ENCODE peak calls at places on chromosomes 2 and 18, in eight cellular contexts. One of them, this sample, is unnamed.

GRCh38 chr2:156476516-156477206 is 40.5 kb downstream of the GPD2 start:
- DNase-seq in mammary epithelial cell: peak
- DNase-seq in AG09309: peak
- DNase-seq in HCT116: no peak
- DNase-seq in mesothelial cell of epicardium: no peak
- DNase-seq in HL-60: no peak
- DNase-seq in heart left ventricle: no peak
- DNase-seq in nephron progenitor cell: no peak
- DNase-seq in this sample: peak

GRCh38 chr2:8448822-8449577 is 232.9 kb upstream of the ID2 start:
- DNase-seq in mammary epithelial cell: no peak
- DNase-seq in AG09309: no peak
- DNase-seq in HL-60: no peak
- DNase-seq in heart left ventricle: no peak
- DNase-seq in mesothelial cell of epicardium: no peak
- DNase-seq in nephron progenitor cell: no peak
- DNase-seq in HCT116: no peak
- DNase-seq in this sample: no peak

GRCh38 chr18:8988262-8988871 is 114.1 kb upstream of the NDUFV2 start:
- DNase-seq in AG09309: no peak
- DNase-seq in mesothelial cell of epicardium: peak
- DNase-seq in HL-60: no peak
- DNase-seq in heart left ventricle: peak
- DNase-seq in nephron progenitor cell: peak
- DNase-seq in HCT116: peak
- DNase-seq in mammary epithelial cell: peak
- DNase-seq in this sample: peak

GRCh38 chr2:240136013-240136670 is at the start of gene COPS9:
- DNase-seq in heart left ventricle: peak
- DNase-seq in AG09309: peak
- DNase-seq in HCT116: peak
- DNase-seq in mammary epithelial cell: peak
- DNase-seq in mesothelial cell of epicardium: peak
- DNase-seq in HL-60: peak
- DNase-seq in nephron progenitor cell: peak
- DNase-seq in this sample: peak

GRCh38 chr2:11933854-11934253 is 187.4 kb downstream of the LPIN1 start:
- DNase-seq in nephron progenitor cell: no peak
- DNase-seq in HL-60: no peak
- DNase-seq in mesothelial cell of epicardium: no peak
- DNase-seq in AG09309: no peak
- DNase-seq in heart left ventricle: no peak
- DNase-seq in HCT116: no peak
- DNase-seq in mammary epithelial cell: no peak
- DNase-seq in this sample: no peak

GRCh38 chr2:84846041-84846663 is 34.7 kb downstream of the TRABD2A start:
- DNase-seq in mammary epithelial cell: no peak
- DNase-seq in mesothelial cell of epicardium: no peak
- DNase-seq in nephron progenitor cell: no peak
- DNase-seq in HL-60: no peak
- DNase-seq in HCT116: no peak
- DNase-seq in heart left ventricle: no peak
- DNase-seq in AG09309: no peak
- DNase-seq in this sample: no peak

GRCh38 chr2:165803123-165803760 is 9.2 kb upstream of the GALNT3 start:
- DNase-seq in AG09309: no peak
- DNase-seq in mammary epithelial cell: peak
- DNase-seq in HCT116: no peak
- DNase-seq in nephron progenitor cell: no peak
- DNase-seq in heart left ventricle: no peak
- DNase-seq in HL-60: no peak
- DNase-seq in mesothelial cell of epicardium: no peak
- DNase-seq in this sample: no peak

GRCh38 chr2:37720533-37721218 is 49.2 kb upstream of the CDC42EP3 start:
- DNase-seq in mammary epithelial cell: no peak
- DNase-seq in AG09309: peak
- DNase-seq in HCT116: no peak
- DNase-seq in mesothelial cell of epicardium: no peak
- DNase-seq in nephron progenitor cell: no peak
- DNase-seq in heart left ventricle: no peak
- DNase-seq in HL-60: no peak
- DNase-seq in this sample: no peak

GRCh38 chr2:241507430-241508239 is 749 bp downstream of the STK25 start:
- DNase-seq in HL-60: peak
- DNase-seq in nephron progenitor cell: peak
- DNase-seq in mesothelial cell of epicardium: peak
- DNase-seq in heart left ventricle: peak
- DNase-seq in HCT116: no peak
- DNase-seq in AG09309: no peak
- DNase-seq in mammary epithelial cell: peak
- DNase-seq in this sample: peak

GRCh38 chr2:9313443-9313842 is 106.8 kb downstream of the ASAP2 start:
- DNase-seq in mesothelial cell of epicardium: no peak
- DNase-seq in heart left ventricle: no peak
- DNase-seq in HL-60: no peak
- DNase-seq in HCT116: peak
- DNase-seq in mammary epithelial cell: no peak
- DNase-seq in AG09309: no peak
- DNase-seq in nephron progenitor cell: no peak
- DNase-seq in this sample: peak

GRCh38 chr2:31429759-31430438 is 15.4 kb upstream of the XDH start:
- DNase-seq in mammary epithelial cell: peak
- DNase-seq in AG09309: no peak
- DNase-seq in HCT116: peak
- DNase-seq in mesothelial cell of epicardium: no peak
- DNase-seq in HL-60: no peak
- DNase-seq in heart left ventricle: no peak
- DNase-seq in nephron progenitor cell: no peak
- DNase-seq in this sample: no peak

GRCh38 chr18:55477537-55478300 is 110.3 kb downstream of the TCF4 start:
- DNase-seq in mesothelial cell of epicardium: no peak
- DNase-seq in HL-60: no peak
- DNase-seq in mammary epithelial cell: peak
- DNase-seq in heart left ventricle: no peak
- DNase-seq in AG09309: no peak
- DNase-seq in nephron progenitor cell: no peak
- DNase-seq in HCT116: no peak
- DNase-seq in this sample: peak

GRCh38 chr2:132282911-132283310 is 121.2 kb upstream of the ANKRD30BL start:
- DNase-seq in AG09309: no peak
- DNase-seq in mesothelial cell of epicardium: no peak
- DNase-seq in heart left ventricle: no peak
- DNase-seq in HL-60: no peak
- DNase-seq in nephron progenitor cell: no peak
- DNase-seq in HCT116: no peak
- DNase-seq in mammary epithelial cell: no peak
- DNase-seq in this sample: no peak

GRCh38 chr2:218282173-218282991 is 9.9 kb downstream of the TMBIM1 start:
- DNase-seq in AG09309: no peak
- DNase-seq in HCT116: no peak
- DNase-seq in nephron progenitor cell: no peak
- DNase-seq in mesothelial cell of epicardium: no peak
- DNase-seq in HL-60: no peak
- DNase-seq in heart left ventricle: peak
- DNase-seq in mammary epithelial cell: peak
- DNase-seq in this sample: no peak

GRCh38 chr18:77140439-77141109 is 8.0 kb upstream of the MBP start:
- DNase-seq in HCT116: no peak
- DNase-seq in HL-60: no peak
- DNase-seq in AG09309: no peak
- DNase-seq in heart left ventricle: no peak
- DNase-seq in mammary epithelial cell: no peak
- DNase-seq in nephron progenitor cell: no peak
- DNase-seq in mesothelial cell of epicardium: no peak
- DNase-seq in this sample: no peak

GRCh38 chr18:10579079-10579867 is 53.4 kb downstream of the NAPG start:
- DNase-seq in heart left ventricle: no peak
- DNase-seq in HL-60: no peak
- DNase-seq in HCT116: no peak
- DNase-seq in mesothelial cell of epicardium: no peak
- DNase-seq in nephron progenitor cell: no peak
- DNase-seq in mammary epithelial cell: no peak
- DNase-seq in AG09309: peak
- DNase-seq in this sample: peak

GRCh38 chr2:88959480-88960204 is 268.2 kb downstream of the RPIA start:
- DNase-seq in HCT116: no peak
- DNase-seq in heart left ventricle: no peak
- DNase-seq in nephron progenitor cell: no peak
- DNase-seq in AG09309: peak
- DNase-seq in mesothelial cell of epicardium: no peak
- DNase-seq in mammary epithelial cell: peak
- DNase-seq in HL-60: no peak
- DNase-seq in this sample: no peak

GRCh38 chr2:107553534-107553933 is 273.2 kb upstream of the RGPD4 start:
- DNase-seq in mesothelial cell of epicardium: no peak
- DNase-seq in nephron progenitor cell: no peak
- DNase-seq in heart left ventricle: no peak
- DNase-seq in AG09309: no peak
- DNase-seq in HCT116: no peak
- DNase-seq in HL-60: peak
- DNase-seq in mammary epithelial cell: peak
- DNase-seq in this sample: no peak

GRCh38 chr2:128813352-128814034 is 494.8 kb upstream of the HS6ST1 start:
- DNase-seq in HL-60: no peak
- DNase-seq in AG09309: no peak
- DNase-seq in mammary epithelial cell: no peak
- DNase-seq in mesothelial cell of epicardium: no peak
- DNase-seq in heart left ventricle: no peak
- DNase-seq in HCT116: no peak
- DNase-seq in nephron progenitor cell: no peak
- DNase-seq in this sample: no peak

GRCh38 chr18:2570772-2571199 is 519 bp downstream of the METTL4 start:
- DNase-seq in HCT116: peak
- DNase-seq in mesothelial cell of epicardium: peak
- DNase-seq in nephron progenitor cell: peak
- DNase-seq in mammary epithelial cell: peak
- DNase-seq in HL-60: peak
- DNase-seq in AG09309: no peak
- DNase-seq in heart left ventricle: peak
- DNase-seq in this sample: peak

GRCh38 chr2:179021258-179021657 is 28.7 kb downstream of the CCDC141 start:
- DNase-seq in heart left ventricle: no peak
- DNase-seq in nephron progenitor cell: no peak
- DNase-seq in mesothelial cell of epicardium: no peak
- DNase-seq in AG09309: no peak
- DNase-seq in HL-60: no peak
- DNase-seq in mammary epithelial cell: no peak
- DNase-seq in HCT116: no peak
- DNase-seq in this sample: no peak
- TF ChIP-seq CTCF in heart left ventricle: no peak
- TF ChIP-seq CTCF in nephron progenitor cell: no peak
- TF ChIP-seq CTCF in mesothelial cell of epicardium: no peak
- TF ChIP-seq CTCF in AG09309: no peak
- TF ChIP-seq CTCF in HL-60: no peak
- TF ChIP-seq CTCF in mammary epithelial cell: no peak
- TF ChIP-seq CTCF in HCT116: no peak
- TF ChIP-seq CTCF in this sample: no peak

GRCh38 chr18:45954070-45954712 is 12.9 kb downstream of the EPG5 start:
- DNase-seq in AG09309: peak
- DNase-seq in nephron progenitor cell: no peak
- DNase-seq in HCT116: peak
- DNase-seq in mammary epithelial cell: peak
- DNase-seq in mesothelial cell of epicardium: no peak
- DNase-seq in heart left ventricle: no peak
- DNase-seq in HL-60: no peak
- DNase-seq in this sample: peak
- TF ChIP-seq CTCF in AG09309: no peak
- TF ChIP-seq CTCF in nephron progenitor cell: no peak
- TF ChIP-seq CTCF in HCT116: no peak
- TF ChIP-seq CTCF in mammary epithelial cell: no peak
- TF ChIP-seq CTCF in mesothelial cell of epicardium: no peak
- TF ChIP-seq CTCF in heart left ventricle: no peak
- TF ChIP-seq CTCF in HL-60: no peak
- TF ChIP-seq CTCF in this sample: no peak

GRCh38 chr2:210360412-210360811 is 45.4 kb upstream of the MYL1 start:
- DNase-seq in heart left ventricle: no peak
- DNase-seq in mesothelial cell of epicardium: no peak
- DNase-seq in HCT116: no peak
- DNase-seq in nephron progenitor cell: no peak
- DNase-seq in mammary epithelial cell: no peak
- DNase-seq in HL-60: no peak
- DNase-seq in AG09309: no peak
- DNase-seq in this sample: no peak

GRCh38 chr2:210363876-210364275 is 48.9 kb upstream of the MYL1 start:
- DNase-seq in nephron progenitor cell: no peak
- DNase-seq in mammary epithelial cell: peak
- DNase-seq in HCT116: no peak
- DNase-seq in mesothelial cell of epicardium: no peak
- DNase-seq in AG09309: no peak
- DNase-seq in HL-60: no peak
- DNase-seq in heart left ventricle: no peak
- DNase-seq in this sample: no peak

GRCh38 chr2:210366675-210367080 is 51.7 kb upstream of the MYL1 start:
- DNase-seq in HCT116: no peak
- DNase-seq in mammary epithelial cell: no peak
- DNase-seq in HL-60: no peak
- DNase-seq in heart left ventricle: no peak
- DNase-seq in nephron progenitor cell: no peak
- DNase-seq in mesothelial cell of epicardium: no peak
- DNase-seq in AG09309: no peak
- DNase-seq in this sample: no peak

GRCh38 chr2:210363261-210363660 is 48.3 kb upstream of the MYL1 start:
- DNase-seq in nephron progenitor cell: no peak
- DNase-seq in HCT116: no peak
- DNase-seq in AG09309: no peak
- DNase-seq in heart left ventricle: no peak
- DNase-seq in mammary epithelial cell: peak
- DNase-seq in HL-60: no peak
- DNase-seq in mesothelial cell of epicardium: no peak
- DNase-seq in this sample: peak
- TF ChIP-seq CTCF in nephron progenitor cell: peak
- TF ChIP-seq CTCF in HCT116: peak
- TF ChIP-seq CTCF in AG09309: peak
- TF ChIP-seq CTCF in heart left ventricle: no peak
- TF ChIP-seq CTCF in mammary epithelial cell: peak
- TF ChIP-seq CTCF in HL-60: no peak
- TF ChIP-seq CTCF in mesothelial cell of epicardium: no peak
- TF ChIP-seq CTCF in this sample: no peak

DNA sequence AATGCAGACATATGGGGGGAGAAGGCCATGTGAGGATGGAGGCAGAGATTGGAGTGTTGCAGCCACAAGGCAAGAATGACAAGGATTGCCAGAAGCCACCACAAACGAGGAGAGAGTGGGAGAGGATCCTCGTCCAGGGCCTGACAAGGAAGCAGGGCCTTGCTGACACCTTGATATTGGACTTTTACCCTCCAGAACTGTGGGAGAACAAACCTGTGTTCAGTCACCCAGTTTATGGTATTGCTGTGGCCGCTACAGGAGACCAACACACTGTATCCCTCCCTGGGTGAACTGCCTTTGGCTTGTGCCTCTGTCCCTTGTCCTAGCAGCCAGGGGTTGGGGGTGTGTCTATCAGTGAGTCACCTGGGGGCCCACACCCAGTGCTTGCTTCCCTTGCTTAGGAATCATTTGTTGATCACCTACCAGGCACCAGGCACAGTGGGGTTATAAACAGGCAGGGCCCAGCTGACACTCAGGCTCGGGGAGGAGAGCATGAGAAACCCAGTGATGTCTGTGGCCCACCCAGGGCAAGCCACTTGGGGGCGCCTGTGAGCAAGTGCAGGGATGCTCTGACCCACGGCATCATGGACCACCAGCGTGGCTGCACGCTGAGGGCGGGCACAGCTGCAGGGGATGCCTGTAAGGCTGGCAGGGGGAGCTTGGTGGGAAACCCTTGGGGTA is 17.2 kb downstream of the TMEM185B start:
- DNase-seq in HL-60: no peak
- DNase-seq in nephron progenitor cell: peak
- DNase-seq in heart left ventricle: no peak
- DNase-seq in AG09309: no peak
- DNase-seq in HCT116: no peak
- DNase-seq in mesothelial cell of epicardium: no peak
- DNase-seq in mammary epithelial cell: no peak
- DNase-seq in this sample: no peak
- TF ChIP-seq CTCF in HL-60: no peak
- TF ChIP-seq CTCF in nephron progenitor cell: peak
- TF ChIP-seq CTCF in heart left ventricle: peak
- TF ChIP-seq CTCF in AG09309: peak
- TF ChIP-seq CTCF in HCT116: peak
- TF ChIP-seq CTCF in mesothelial cell of epicardium: peak
- TF ChIP-seq CTCF in mammary epithelial cell: peak
- TF ChIP-seq CTCF in this sample: peak

This sample was measured in cardiac muscle cell.